ENCODE peak calls at places on chromosome 17, in eight cellular contexts. A is nephron progenitor cell; L is epithelial cell of esophagus; K is H9; R is CD4-positive, alpha-beta T cell; P is left ventricle myocardium inferior; G is heart left ventricle; C is dorsolateral prefrontal cortex. X is an unnamed sample.

GRCh38 chr17:2995362-2995761 is 68.0 kb downstream of the OR1D5 start:
- DNase-seq in A (peak; percentile 30), L (no peak), K (no peak), R (no peak), P (no peak), G (peak; percentile 44), C (no peak), X (peak; percentile 37)

GRCh38 chr17:81466564-81467472 is 45.8 kb downstream of the ACTG1 start:
- DNase-seq in A (no peak), L (no peak), K (no peak), R (no peak), P (no peak), G (no peak), C (no peak), X (no peak)

GRCh38 chr17:30450125-30451027 is 26.8 kb upstream of the GOSR1 start:
- DNase-seq in A (no peak), L (peak; percentile 61), K (no peak), R (no peak), P (no peak), G (no peak), C (no peak), X (peak; percentile 53)

GRCh38 chr17:13563916-13564315 is 37.8 kb downstream of the HS3ST3A1 start:
- DNase-seq in A (no peak), L (no peak), K (no peak), R (no peak), P (no peak), G (no peak), C (no peak), X (no peak)

GRCh38 chr17:66715745-66716156 is 119.2 kb upstream of the CACNG5 start:
- DNase-seq in A (peak; percentile 18), L (peak; percentile 77), K (peak; percentile 62), R (no peak), P (no peak), G (no peak), C (no peak), X (no peak)

GRCh38 chr17:79461041-79461440 is 149.8 kb downstream of the RBFOX3 start:
- DNase-seq in A (no peak), L (no peak), K (no peak), R (no peak), P (no peak), G (no peak), C (no peak), X (no peak)

GRCh38 chr17:13269196-13269595 is 251.4 kb upstream of the ELAC2 start:
- DNase-seq in A (no peak), L (no peak), K (no peak), R (no peak), P (no peak), G (no peak), C (no peak), X (no peak)

GRCh38 chr17:31540602-31541307 is 149.3 kb downstream of the RAB11FIP4 start:
- DNase-seq in A (no peak), L (no peak), K (no peak), R (no peak), P (no peak), G (no peak), C (no peak), X (no peak)

DNA sequence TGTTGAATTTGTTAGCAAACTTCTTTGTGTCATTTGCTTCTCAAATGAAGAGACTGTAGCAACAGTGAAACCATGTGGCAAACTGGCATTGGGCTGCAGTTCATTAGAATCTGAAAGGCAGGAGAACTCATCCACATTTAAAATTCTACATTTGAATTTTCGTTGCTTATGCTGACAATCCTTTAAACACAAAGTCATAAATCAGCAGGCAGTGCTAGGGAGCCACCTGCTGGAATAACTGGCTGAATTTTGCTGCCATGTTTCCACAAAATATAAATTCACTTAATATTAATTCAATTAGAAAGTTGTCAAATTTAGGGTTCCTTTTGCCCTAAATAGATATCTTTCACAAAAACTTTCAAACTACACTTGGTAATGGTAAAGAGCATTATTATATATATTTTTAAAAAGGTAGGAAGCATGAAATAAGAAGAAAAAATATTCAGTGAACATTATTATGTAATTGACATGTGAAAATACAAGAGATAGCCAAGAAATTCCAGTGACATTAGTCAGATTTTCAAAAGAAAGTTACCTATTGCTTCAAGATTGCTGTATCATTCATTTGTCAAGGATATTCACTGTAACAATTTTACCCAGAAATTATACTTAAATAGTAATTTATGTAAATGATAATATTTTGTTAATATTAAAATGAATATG is 350.1 kb downstream of the KIF2B start:
- DNase-seq in A (peak; percentile 13), L (peak; percentile 55), K (peak; percentile 47), R (no peak), P (no peak), G (no peak), C (no peak), X (no peak)
- TF ChIP-seq CTCF in A (peak; percentile 33), L (peak; percentile 82), K (peak; percentile 75), R (no peak), P (peak; percentile 49), G (peak; percentile 41), C (peak; percentile 60), X (peak; percentile 71)

GRCh38 chr17:42096360-42097111 is 1.7 kb downstream of the ZNF385C start:
- DNase-seq in A (no peak), L (no peak), K (no peak), R (no peak), P (no peak), G (no peak), C (no peak), X (no peak)
- TF ChIP-seq CTCF in A (no peak), L (no peak), K (no peak), R (no peak), P (no peak), G (no peak), C (no peak), X (no peak)

GRCh38 chr17:51850206-51850605 is 308.3 kb downstream of the CA10 start:
- DNase-seq in A (no peak), L (peak; percentile 7), K (no peak), R (no peak), P (no peak), G (no peak), C (no peak), X (no peak)
- TF ChIP-seq CTCF in A (no peak), L (peak; percentile 15), K (peak; percentile 61), R (no peak), P (no peak), G (no peak), C (no peak), X (no peak)

GRCh38 chr17:64739316-64740058 is 77.4 kb upstream of the SMURF2 start:
- DNase-seq in A (no peak), L (peak; percentile 50), K (peak; percentile 67), R (no peak), P (no peak), G (no peak), C (no peak), X (no peak)

GRCh38 chr17:64741038-64741641 is 79.0 kb upstream of the SMURF2 start:
- DNase-seq in A (no peak), L (peak; percentile 19), K (no peak), R (no peak), P (no peak), G (no peak), C (no peak), X (peak; percentile 46)

GRCh38 chr17:64741924-64742670 is 80.0 kb upstream of the SMURF2 start:
- DNase-seq in A (no peak), L (no peak), K (no peak), R (no peak), P (peak; percentile 66), G (no peak), C (no peak), X (no peak)

GRCh38 chr17:64732336-64733006 is 70.4 kb upstream of the SMURF2 start:
- DNase-seq in A (no peak), L (peak; percentile 15), K (no peak), R (no peak), P (peak; percentile 46), G (peak; percentile 66), C (no peak), X (peak; percentile 34)

GRCh38 chr17:64736804-64737492 is 74.8 kb upstream of the SMURF2 start:
- DNase-seq in A (no peak), L (peak; percentile 56), K (peak; percentile 57), R (peak; percentile 33), P (no peak), G (no peak), C (no peak), X (no peak)
- TF ChIP-seq CTCF in A (peak; percentile 26), L (peak; percentile 63), K (peak; percentile 74), R (peak; percentile 74), P (peak; percentile 67), G (peak; percentile 56), C (peak; percentile 58), X (peak; percentile 47)

GRCh38 chr17:63345598-63345997 is 100.5 kb downstream of the CYB561 start:
- DNase-seq in A (no peak), L (no peak), K (no peak), R (no peak), P (no peak), G (no peak), C (no peak), X (no peak)
- TF ChIP-seq CTCF in A (no peak), L (no peak), K (no peak), R (no peak), P (no peak), G (no peak), C (no peak), X (no peak)

GRCh38 chr17:73420897-73421296 is 109.1 kb upstream of the CDC42EP4 start:
- DNase-seq in A (no peak), L (peak; percentile 94), K (peak; percentile 73), R (no peak), P (no peak), G (no peak), C (no peak), X (no peak)
- TF ChIP-seq CTCF in A (no peak), L (peak; percentile 35), K (peak; percentile 53), R (no peak), P (no peak), G (no peak), C (no peak), X (no peak)

GRCh38 chr17:8187517-8188407 is 2.2 kb downstream of the BORCS6 start:
- DNase-seq in A (peak; percentile 96), L (peak; percentile 98), K (peak; percentile 98), R (peak; percentile 71), P (peak; percentile 90), G (peak; percentile 91), C (peak; percentile 83), X (peak; percentile 92)
- TF ChIP-seq CTCF in A (no peak), L (no peak), K (no peak), R (no peak), P (peak; percentile 7), G (no peak), C (peak; percentile 41), X (no peak)

DNA sequence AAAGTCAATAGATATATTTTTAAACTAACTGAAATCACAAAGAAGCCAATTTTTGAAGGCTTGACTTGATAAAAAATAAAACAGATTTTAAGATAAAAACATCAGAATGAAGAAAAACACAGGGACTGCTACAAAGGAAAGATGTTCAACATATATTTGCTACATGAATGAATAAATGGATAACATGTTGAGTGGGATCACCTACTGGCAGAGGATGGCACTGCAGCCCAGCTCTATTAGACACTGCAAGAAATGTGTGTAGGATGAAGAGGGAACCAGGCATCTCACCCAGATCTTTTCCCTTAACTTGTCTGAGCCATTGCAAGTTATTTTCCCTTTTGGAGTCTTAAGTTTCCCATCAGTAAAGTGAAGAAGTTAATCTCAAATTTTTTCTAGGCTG is 4.2 kb downstream of the AIPL1 start:
- DNase-seq in A (no peak), L (no peak), K (no peak), R (no peak), P (no peak), G (no peak), C (no peak), X (no peak)
- TF ChIP-seq CTCF in A (no peak), L (peak; percentile 32), K (peak; percentile 66), R (no peak), P (no peak), G (peak; percentile 9), C (no peak), X (no peak)

GRCh38 chr17:52383493-52384100 is 225.1 kb upstream of the CA10 start:
- DNase-seq in A (peak; percentile 65), L (peak; percentile 67), K (peak; percentile 89), R (no peak), P (no peak), G (no peak), C (no peak), X (peak; percentile 68)
- TF ChIP-seq CTCF in A (peak; percentile 83), L (peak; percentile 74), K (peak; percentile 87), R (no peak), P (peak; percentile 66), G (peak; percentile 66), C (peak; percentile 70), X (peak; percentile 79)

X was measured in right lobe of liver.